ENCODE peak calls at places on chromosomes 4 and X, in four cellular contexts. I, B, C and D are unnamed samples. For H3K27me3, the result is how much of the 10 kb centered on the place peaks cover.

GRCh38 chr4:4569036-4569435 is 27.2 kb upstream of the STX18 start:
- DNase-seq in C (no peak), B (no peak), I (no peak), D (no peak)

GRCh38 chr4:3436048-3436797 is 5.5 kb upstream of the HGFAC start:
- DNase-seq in B (no peak), C (no peak), I (no peak), D (no peak)

GRCh38 chr4:185101354-185101890 is 41.6 kb upstream of the SLC25A4 start:
- DNase-seq in I (no peak), B (no peak), C (no peak), D (no peak)

GRCh38 chr4:148154769-148155168 is 287.4 kb downstream of the NR3C2 start:
- DNase-seq in C (no peak), B (no peak), I (no peak), D (no peak)

GRCh38 chrX:119156241-119156640 is 28.6 kb upstream of the KIAA1210 start:
- DNase-seq in I (no peak), C (no peak), B (no peak), D (no peak)

GRCh38 chr4:152500798-152501434 is 35.0 kb downstream of the FBXW7 start:
- DNase-seq in B (peak), I (no peak), C (peak), D (peak)

GRCh38 chr4:76895619-76896018 is 2.3 kb downstream of the SOWAHB start:
- DNase-seq in I (no peak), C (no peak), B (no peak), D (no peak)

GRCh38 chr4:184949020-184949419 is 69.3 kb upstream of the HELT start:
- DNase-seq in B (no peak), C (no peak), I (no peak), D (peak)

GRCh38 chr4:61866357-61867030 is 666.4 kb downstream of the ADGRL3 start:
- DNase-seq in B (no peak), I (no peak), C (no peak), D (no peak)

GRCh38 chrX:38045697-38046096 is 39.3 kb downstream of the SYTL5 start:
- DNase-seq in B (no peak), I (no peak), C (peak), D (no peak)

GRCh38 chr4:160038560-160038959 is 935.7 kb downstream of the RAPGEF2 start:
- DNase-seq in C (no peak), I (no peak), B (peak), D (no peak)

GRCh38 chr4:88211473-88212252 is 53.2 kb upstream of the ABCG2 start:
- DNase-seq in B (peak), C (peak), I (no peak), D (peak)

GRCh38 chrX:139429913-139430312 is 100.6 kb upstream of the F9 start:
- DNase-seq in I (no peak), B (peak), C (no peak), D (no peak)
- TF ChIP-seq CTCF in I (no peak), B (peak), C (no peak), D (no peak)

DNA sequence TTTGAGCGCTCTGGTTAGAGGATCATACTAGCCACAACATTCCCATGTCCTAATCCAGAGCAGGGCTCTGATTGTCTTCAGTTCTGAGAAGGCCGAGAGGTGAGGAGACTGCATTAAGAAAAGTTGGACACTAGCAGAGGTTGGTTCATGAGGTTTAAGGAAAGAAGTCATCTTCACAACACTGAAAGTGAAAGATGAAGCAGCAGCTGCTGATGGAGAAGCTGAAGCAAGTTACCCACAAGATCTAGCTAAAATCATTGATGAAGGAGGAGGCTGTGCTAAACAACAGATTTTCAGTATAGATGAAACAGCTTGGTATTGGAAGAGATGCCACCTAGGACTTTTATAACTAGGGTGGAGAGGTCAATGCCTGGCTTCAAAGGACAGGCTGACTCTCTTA is 36.8 kb downstream of the RAP1GDS1 start:
- DNase-seq in B (no peak), I (no peak), C (no peak), D (no peak)
- H3K27ac ChIP-seq in B (no peak), I (no peak), C (no peak), D (no peak)

GRCh38 chrX:115494133-115494532 is 66.8 kb upstream of the PLS3 start:
- DNase-seq in I (no peak), C (no peak), B (no peak), D (no peak)

GRCh38 chrX:115487608-115488007 is 73.4 kb upstream of the PLS3 start:
- DNase-seq in B (no peak), C (peak), I (no peak), D (no peak)

GRCh38 chrX:115491766-115492165 is 69.2 kb upstream of the PLS3 start:
- DNase-seq in I (no peak), B (no peak), C (peak), D (no peak)

GRCh38 chrX:115490814-115491213 is 70.2 kb upstream of the PLS3 start:
- DNase-seq in B (no peak), I (no peak), C (no peak), D (no peak)

DNA sequence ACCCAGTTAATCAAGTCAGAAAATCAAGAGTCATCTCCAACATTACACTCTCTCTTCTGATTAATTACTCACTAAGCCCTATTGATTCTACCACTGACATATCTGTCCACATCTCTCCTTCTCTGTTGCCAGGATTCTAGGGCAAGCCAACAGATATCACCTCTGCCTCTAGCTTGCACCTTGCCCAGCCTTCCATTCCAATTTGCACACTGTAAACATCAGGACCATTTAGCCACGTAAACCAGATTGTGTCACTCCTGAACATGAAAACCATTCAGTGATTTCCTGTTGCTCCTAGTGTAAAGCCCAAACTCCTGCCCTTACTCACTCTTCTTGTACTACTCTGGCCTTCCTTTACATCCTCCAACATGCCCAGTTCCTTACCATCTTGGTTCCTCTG is 68.0 kb upstream of the PLS3 start:
- DNase-seq in I (no peak), C (no peak), B (no peak), D (no peak)
- H3K27me3 ChIP-seq in I (under half), C (under half), B (under half), D (under half)

DNA sequence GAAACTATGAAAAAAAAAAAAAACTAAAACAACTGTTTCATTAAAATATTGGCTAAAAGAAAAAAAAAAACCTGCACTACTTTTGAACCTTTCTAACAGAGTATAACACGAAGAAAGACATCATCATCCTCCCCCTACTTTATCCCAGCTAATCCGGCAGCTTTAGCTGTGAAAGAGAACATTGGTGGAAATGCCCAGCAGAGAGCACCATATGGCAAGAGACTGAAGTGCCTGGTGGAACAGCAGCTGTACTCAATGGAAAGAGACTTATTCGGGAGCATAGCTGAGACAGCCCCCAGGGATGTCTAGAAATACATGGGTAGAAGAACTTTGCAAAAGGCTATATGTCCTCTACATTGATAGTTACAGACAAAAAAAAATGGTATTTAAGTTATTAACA is 30.3 kb downstream of the STPG2 start:
- DNase-seq in I (no peak), C (peak), B (peak), D (no peak)
- TF ChIP-seq CTCF in I (no peak), C (peak), B (peak), D (no peak)

GRCh38 chr4:146333895-146334262 is 119.5 kb downstream of the REELD1 start:
- DNase-seq in C (no peak), I (no peak), B (no peak), D (no peak)

GRCh38 chr4:146333187-146333894 is 119.0 kb downstream of the REELD1 start:
- DNase-seq in C (peak), I (no peak), B (peak), D (no peak)

GRCh38 chr4:146327859-146328258 is 113.5 kb downstream of the REELD1 start:
- DNase-seq in C (no peak), B (no peak), I (peak), D (no peak)

GRCh38 chr4:146329042-146329716 is 114.8 kb downstream of the REELD1 start:
- DNase-seq in C (peak), B (peak), I (no peak), D (no peak)

DNA sequence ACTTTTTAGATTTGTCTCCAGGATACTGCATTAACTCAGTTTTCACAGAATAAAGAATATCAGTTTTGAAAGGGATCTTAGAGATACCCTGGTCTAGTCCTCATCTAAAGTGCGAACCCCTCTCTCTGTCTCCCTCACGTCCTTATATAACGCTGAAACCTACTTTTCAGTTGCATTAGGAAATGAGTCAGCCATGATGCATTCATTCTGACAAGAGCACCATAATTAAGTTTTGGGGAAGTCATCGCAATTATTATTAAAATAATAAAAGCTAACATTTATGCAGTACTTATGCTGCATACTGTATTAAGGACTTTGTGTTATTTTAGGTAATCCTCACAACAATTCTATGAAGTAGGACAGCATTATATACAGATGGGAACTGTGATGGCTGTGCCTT is 116.1 kb downstream of the REELD1 start:
- DNase-seq in C (no peak), I (no peak), B (peak), D (no peak)
- H3K27ac ChIP-seq in C (no peak), I (no peak), B (peak), D (no peak)

DNA sequence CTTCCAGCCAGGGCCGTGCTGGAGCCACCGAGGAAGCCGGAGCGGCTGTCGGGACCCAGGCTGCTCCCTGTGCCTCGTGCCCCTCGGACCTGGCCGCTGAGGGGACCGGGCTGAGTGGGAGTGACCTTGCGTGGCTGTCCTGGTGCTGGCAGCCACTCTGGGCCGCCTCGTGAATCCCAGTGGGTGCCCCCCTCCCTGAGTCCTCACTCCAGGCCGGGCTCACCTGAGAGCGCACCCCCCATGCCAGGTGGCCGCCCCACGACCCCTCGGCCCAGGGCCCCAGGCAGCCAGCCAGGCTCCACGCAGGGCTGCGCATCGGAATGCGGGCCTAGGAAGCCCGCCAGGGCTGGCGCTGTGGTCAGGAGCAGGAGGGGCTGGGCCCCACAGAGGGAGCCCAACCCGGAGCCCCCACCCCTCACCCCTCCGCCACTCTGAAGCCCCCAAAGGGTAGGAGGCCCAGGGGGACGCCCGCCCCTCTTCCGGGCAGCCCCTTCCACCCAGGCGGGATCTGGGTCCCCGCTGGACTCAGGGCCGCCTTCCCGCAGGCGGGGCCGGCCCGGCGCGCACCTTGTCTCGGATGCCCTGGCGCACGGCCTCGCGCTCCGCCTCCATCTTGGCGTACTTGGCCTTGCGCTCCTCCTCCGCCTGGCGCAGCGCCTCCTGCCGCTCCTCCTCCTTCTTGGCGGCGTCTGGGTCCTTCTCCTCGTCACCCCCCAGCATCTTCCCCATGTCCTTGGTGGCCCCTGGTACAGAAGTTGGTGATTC is 33.9 kb downstream of the CPLX1 start:
- DNase-seq in C (peak), B (no peak), I (no peak), D (peak)
- H3K27me3 ChIP-seq in C (half or more), B (under half), I (half or more), D (under half)

GRCh38 chr4:73918058-73918457 is 48.9 kb downstream of the CXCL1 start:
- DNase-seq in C (no peak), I (no peak), B (no peak), D (no peak)

GRCh38 chr4:73923631-73923937 is 54.4 kb downstream of the CXCL1 start:
- DNase-seq in B (no peak), I (no peak), C (no peak), D (no peak)

GRCh38 chr4:73919691-73920090 is 50.5 kb downstream of the CXCL1 start:
- DNase-seq in C (no peak), I (no peak), B (peak), D (no peak)

GRCh38 chr4:73922317-73922716 is 53.1 kb downstream of the CXCL1 start:
- DNase-seq in I (no peak), C (no peak), B (no peak), D (no peak)

DNA sequence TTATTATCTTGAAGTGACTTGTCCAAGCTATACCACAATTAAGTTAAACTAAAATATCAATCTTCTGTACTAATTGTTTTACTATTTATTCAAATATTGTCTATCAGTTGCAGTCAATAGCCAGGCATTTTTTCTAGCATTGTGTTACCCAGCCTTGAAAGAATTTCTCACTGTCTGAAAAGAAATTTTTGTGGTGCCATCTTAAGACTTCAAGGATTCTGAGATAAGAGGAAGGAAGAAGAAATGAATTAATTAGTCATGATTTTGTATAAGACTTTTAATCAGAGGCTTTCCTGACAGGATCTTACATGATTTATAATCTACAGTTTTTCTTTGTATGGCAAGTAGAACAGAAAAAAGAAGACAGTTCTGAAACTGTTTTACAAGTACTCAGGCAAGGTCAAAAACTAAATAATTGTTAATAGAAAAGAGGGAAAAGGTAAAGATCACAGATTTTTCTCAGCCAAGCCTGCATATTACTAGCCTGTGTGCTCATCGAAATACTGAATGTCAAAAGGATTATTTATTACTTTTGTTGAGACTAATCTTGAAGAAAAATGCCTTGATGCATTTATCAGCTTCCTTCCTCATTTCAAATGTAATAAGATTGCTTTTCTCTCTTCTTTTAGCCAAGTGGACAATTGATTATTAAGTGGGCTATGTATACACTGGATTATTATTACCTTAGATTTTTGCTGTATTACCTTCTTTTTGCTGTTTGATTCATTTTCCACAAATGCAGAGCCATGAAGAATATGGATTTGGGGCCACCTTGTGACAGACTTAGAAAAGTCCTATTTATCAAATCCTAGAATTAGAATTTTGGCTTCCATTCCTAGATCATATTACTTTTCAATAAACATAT is 53.8 kb downstream of the CXCL1 start:
- DNase-seq in I (no peak), C (peak), B (peak), D (no peak)
- TF ChIP-seq CTCF in I (peak), C (peak), B (peak), D (no peak)

GRCh38 chrX:21837056-21837455 is 2.4 kb upstream of the MBTPS2 start:
- DNase-seq in B (no peak), C (peak), I (no peak), D (no peak)

GRCh38 chrX:21839334-21840198 is at the start of gene MBTPS2:
- DNase-seq in C (peak), I (peak), B (peak), D (peak)

GRCh38 chrX:21843179-21843578 is 3.8 kb downstream of the MBTPS2 start:
- DNase-seq in B (no peak), I (no peak), C (no peak), D (no peak)

GRCh38 chrX:21838937-21839333 is 482 bp upstream of the MBTPS2 start:
- DNase-seq in I (no peak), B (no peak), C (peak), D (no peak)

DNA sequence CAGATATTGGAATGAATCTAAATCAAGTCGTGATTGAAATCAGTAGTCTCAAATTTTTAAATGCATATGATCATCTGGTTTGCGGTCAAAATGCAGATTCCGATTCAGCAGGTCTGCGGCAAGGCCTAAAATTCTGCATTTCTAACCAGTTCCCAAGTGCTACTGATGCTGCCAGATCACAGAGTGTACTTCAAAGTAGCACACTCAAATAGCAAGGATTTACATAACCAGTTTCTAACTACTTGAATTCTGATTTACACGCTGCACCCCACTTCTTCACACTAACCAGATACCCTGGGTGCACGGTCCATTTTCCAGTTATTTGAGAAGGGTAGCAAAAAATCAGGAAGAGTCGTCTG is 761 bp downstream of the MBTPS2 start:
- DNase-seq in B (no peak), I (no peak), C (peak), D (no peak)
- H3K27ac ChIP-seq in B (peak), I (peak), C (peak), D (peak)

GRCh38 chrX:56530011-56530410 is 33.4 kb upstream of the UBQLN2 start:
- DNase-seq in B (no peak), I (no peak), C (no peak), D (no peak)
- H3K27me3 ChIP-seq in B (under half), I (under half), C (under half), D (under half)